ENCODE peak calls at places on chromosome 17, in seven cellular contexts. I, Z, W, B, X, G and A are unnamed samples.

GRCh38 chr17:34579979-34580684 is 750 bp downstream of the TMEM132E start:
- DNase-seq in I (no peak), Z (peak; percentile 23), W (peak; percentile 41), B (no peak), X (no peak), G (no peak), A (no peak)

GRCh38 chr17:32631341-32632109 is 144.7 kb downstream of the CDK5R1 start:
- DNase-seq in I (no peak), Z (no peak), W (no peak), B (no peak), X (no peak), G (no peak), A (no peak)

GRCh38 chr17:21214015-21214776 is at the start of gene TMEM11:
- DNase-seq in I (peak; percentile 91), Z (peak; percentile 96), W (peak; percentile 97), B (peak; percentile 96), X (peak; percentile 97), G (peak; percentile 96), A (peak; percentile 100)

GRCh38 chr17:19935169-19935568 is 42.5 kb downstream of the AKAP10 start:
- DNase-seq in I (peak; percentile 16), Z (no peak), W (no peak), B (no peak), X (no peak), G (peak; percentile 48), A (no peak)

GRCh38 chr17:2011421-2012371 is 13.4 kb downstream of the RTN4RL1 start:
- DNase-seq in I (peak; percentile 45), Z (no peak), W (no peak), B (peak; percentile 68), X (peak; percentile 73), G (peak; percentile 63), A (no peak)

GRCh38 chr17:3683054-3683511 is 12.9 kb downstream of the P2RX5 start:
- DNase-seq in I (no peak), Z (peak; percentile 63), W (no peak), B (peak; percentile 41), X (peak; percentile 66), G (no peak), A (peak; percentile 63)

GRCh38 chr17:63151981-63152523 is 186.0 kb downstream of the TANC2 start:
- DNase-seq in I (peak; percentile 62), Z (no peak), W (no peak), B (no peak), X (no peak), G (peak; percentile 73), A (peak; percentile 18)

GRCh38 chr17:12421646-12422306 is 243.9 kb upstream of the MYOCD start:
- DNase-seq in I (no peak), Z (no peak), W (peak; percentile 40), B (no peak), X (no peak), G (no peak), A (no peak)

GRCh38 chr17:67108411-67108810 is 64.1 kb downstream of the CACNG1 start:
- DNase-seq in I (no peak), Z (no peak), W (no peak), B (no peak), X (no peak), G (peak; percentile 36), A (no peak)

GRCh38 chr17:1673041-1673790 is 11.5 kb downstream of the PRPF8 start:
- DNase-seq in I (no peak), Z (no peak), W (no peak), B (peak; percentile 12), X (no peak), G (no peak), A (no peak)

GRCh38 chr17:81956607-81957589 is 4.1 kb downstream of the NOTUM start:
- DNase-seq in I (no peak), Z (no peak), W (no peak), B (no peak), X (no peak), G (no peak), A (no peak)

GRCh38 chr17:35088647-35088910 is 25.1 kb upstream of the RFFL start:
- DNase-seq in I (no peak), Z (peak; percentile 64), W (no peak), B (peak; percentile 65), X (peak; percentile 4), G (no peak), A (no peak)

GRCh38 chr17:70271672-70272071 is 102.3 kb downstream of the KCNJ2 start:
- DNase-seq in I (no peak), Z (no peak), W (no peak), B (no peak), X (no peak), G (no peak), A (no peak)

GRCh38 chr17:79874329-79874981 is 35.2 kb upstream of the CBX4 start:
- DNase-seq in I (peak; percentile 5), Z (peak; percentile 72), W (no peak), B (no peak), X (peak; percentile 58), G (peak; percentile 20), A (no peak)

GRCh38 chr17:28737770-28738679 is 5.8 kb upstream of the TRAF4 start:
- DNase-seq in I (no peak), Z (no peak), W (no peak), B (peak; percentile 69), X (no peak), G (no peak), A (no peak)

GRCh38 chr17:43579570-43580140 is 33.5 kb upstream of the ETV4 start:
- DNase-seq in I (peak; percentile 98), Z (peak; percentile 70), W (no peak), B (no peak), X (no peak), G (peak; percentile 98), A (no peak)

GRCh38 chr17:17526369-17526768 is 30.2 kb upstream of the RASD1 start:
- DNase-seq in I (no peak), Z (no peak), W (peak; percentile 78), B (no peak), X (no peak), G (no peak), A (peak; percentile 43)

GRCh38 chr17:44219636-44220210 is at the start of gene UBTF:
- DNase-seq in I (no peak), Z (peak; percentile 78), W (peak; percentile 82), B (peak; percentile 63), X (peak; percentile 84), G (peak; percentile 67), A (peak; percentile 75)

GRCh38 chr17:79832211-79833109 is 6.8 kb downstream of the CBX4 start:
- DNase-seq in I (no peak), Z (peak; percentile 61), W (no peak), B (no peak), X (peak; percentile 75), G (no peak), A (no peak)

GRCh38 chr17:35866356-35866950 is 2.2 kb downstream of the HEATR9 start:
- DNase-seq in I (peak; percentile 7), Z (no peak), W (no peak), B (no peak), X (no peak), G (peak; percentile 18), A (no peak)

GRCh38 chr17:1724351-1724868 is at the start of gene WDR81:
- DNase-seq in I (peak; percentile 63), Z (peak; percentile 90), W (peak; percentile 95), B (peak; percentile 94), X (peak; percentile 89), G (peak; percentile 81), A (peak; percentile 79)

GRCh38 chr17:46978489-46979022 is 497 bp downstream of the RPRML start:
- DNase-seq in I (no peak), Z (peak; percentile 36), W (peak; percentile 40), B (no peak), X (no peak), G (no peak), A (peak; percentile 32)

GRCh38 chr17:2282297-2282873 is 21.2 kb downstream of the SMG6 start:
- DNase-seq in I (peak; percentile 56), Z (peak; percentile 78), W (no peak), B (no peak), X (peak; percentile 86), G (peak; percentile 68), A (peak; percentile 64)

GRCh38 chr17:72735089-72735488 is 357.4 kb downstream of the SLC39A11 start:
- DNase-seq in I (no peak), Z (no peak), W (no peak), B (no peak), X (no peak), G (no peak), A (no peak)

DNA sequence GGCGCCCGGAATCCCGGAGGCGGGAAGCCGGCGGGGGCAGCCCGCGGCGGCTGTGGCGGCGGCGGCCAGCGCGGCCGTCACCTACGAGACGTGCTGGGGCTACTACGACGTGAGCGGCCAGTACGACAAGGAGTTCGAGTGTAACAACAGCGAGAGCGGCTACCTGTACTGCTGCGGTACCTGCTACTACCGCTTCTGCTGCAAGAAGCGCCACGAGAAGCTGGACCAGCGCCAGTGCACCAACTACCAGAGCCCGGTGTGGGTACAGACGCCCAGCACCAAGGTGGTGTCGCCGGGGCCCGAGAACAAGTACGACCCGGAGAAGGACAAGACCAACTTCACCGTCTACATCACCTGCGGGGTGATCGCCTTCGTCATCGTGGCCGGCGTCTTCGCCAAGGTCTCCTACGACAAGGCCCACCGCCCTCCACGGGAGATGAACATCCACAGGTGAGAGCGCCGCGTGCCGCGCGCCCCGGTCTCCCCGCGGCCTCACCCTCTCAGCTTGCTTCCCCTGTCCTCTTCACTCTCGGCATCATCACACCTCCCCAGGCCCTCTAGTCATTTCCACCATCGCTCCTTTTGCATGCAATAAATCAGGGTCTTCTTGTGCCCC is 706 bp downstream of the SHISA6 start:
- DNase-seq in I (no peak), Z (no peak), W (no peak), B (peak; percentile 33), X (peak; percentile 38), G (no peak), A (no peak)
- H3K4me3 ChIP-seq in I (no peak overlapping the region), Z (no peak overlapping the region), W (no peak overlapping the region), B (peak overlapping the region; percentile 19), X (peak overlapping the region; percentile 65), G (no peak overlapping the region), A (no peak overlapping the region)

GRCh38 chr17:57832711-57833596 is 16.9 kb downstream of the MRPS23 start:
- DNase-seq in I (peak; percentile 54), Z (peak; percentile 68), W (peak; percentile 66), B (peak; percentile 62), X (peak; percentile 84), G (peak; percentile 63), A (peak; percentile 81)
- H3K27ac ChIP-seq in I (no peak overlapping the region), Z (no peak overlapping the region), W (peak overlapping the region; percentile 38), B (peak overlapping the region; percentile 19), X (no peak overlapping the region), G (no peak overlapping the region), A (no peak overlapping the region)

DNA sequence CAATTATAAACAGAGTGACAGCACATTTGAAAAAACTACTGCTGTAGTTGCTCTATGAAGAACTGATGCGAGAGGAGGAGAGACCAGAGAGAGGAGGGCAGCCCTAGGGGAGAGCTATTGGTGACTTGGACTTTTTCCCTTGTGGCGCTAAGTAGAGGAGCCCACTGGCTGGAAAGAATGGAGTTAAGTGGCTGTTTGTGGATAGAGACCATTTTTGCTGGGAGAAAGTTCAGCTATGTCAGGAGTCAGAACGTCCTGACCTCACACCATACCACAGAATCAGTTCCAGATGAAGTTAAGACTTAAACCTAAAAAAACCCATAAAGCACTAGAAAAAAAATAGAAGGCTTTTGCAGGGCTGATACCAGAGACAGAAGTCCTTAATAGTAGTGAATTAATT is 2.0 kb downstream of the POLR2A start:
- DNase-seq in I (peak; percentile 31), Z (no peak), W (no peak), B (no peak), X (no peak), G (peak; percentile 47), A (no peak)
- H3K4me3 ChIP-seq in I (peak overlapping the region; percentile 95), Z (peak overlapping the region; percentile 70), W (peak overlapping the region; percentile 67), B (peak overlapping the region; percentile 61), X (peak overlapping the region; percentile 91), G (peak overlapping the region; percentile 59), A (peak overlapping the region; percentile 65)

DNA sequence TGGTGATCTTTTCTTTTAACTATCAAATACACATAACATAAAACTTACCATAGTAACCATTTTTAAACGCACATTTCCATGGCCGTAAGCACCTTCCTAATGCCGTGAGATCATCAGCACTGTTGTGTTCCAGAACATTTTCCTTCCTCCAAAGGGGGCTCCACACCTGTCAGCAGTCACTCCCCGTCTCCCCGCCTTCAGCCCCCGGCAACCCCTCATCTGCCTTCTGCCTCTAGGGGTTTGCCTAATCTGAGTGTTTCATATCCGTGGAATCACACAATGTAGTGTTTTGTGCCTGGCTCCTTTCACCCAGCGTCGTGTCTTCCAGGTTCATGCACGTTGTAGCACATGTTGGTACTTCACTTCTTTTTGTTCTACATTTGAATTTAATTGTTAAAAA is 350.1 kb upstream of the TNRC6C start:
- DNase-seq in I (no peak), Z (no peak), W (no peak), B (no peak), X (no peak), G (no peak), A (peak; percentile 45)
- H3K27ac ChIP-seq in I (no peak overlapping the region), Z (no peak overlapping the region), W (no peak overlapping the region), B (no peak overlapping the region), X (no peak overlapping the region), G (no peak overlapping the region), A (no peak overlapping the region)